ENCODE peak calls at places on chromosomes 3 and 15, in seven cellular contexts. One of them, this sample, is unnamed.

GRCh38 chr15:67784057-67784781 is 41.1 kb upstream of the SKOR1 start:
- DNase-seq in heart right ventricle: no peak
- DNase-seq in lower lobe of right lung: no peak
- DNase-seq in pancreas: no peak
- DNase-seq in GM20000: peak
- DNase-seq in BJ: no peak
- DNase-seq in natural killer cell: no peak
- DNase-seq in this sample: no peak

GRCh38 chr3:3110299-3110630 is at the start of gene IL5RA:
- DNase-seq in heart right ventricle: no peak
- DNase-seq in lower lobe of right lung: no peak
- DNase-seq in GM20000: no peak
- DNase-seq in natural killer cell: no peak
- DNase-seq in BJ: no peak
- DNase-seq in pancreas: no peak
- DNase-seq in this sample: no peak

GRCh38 chr3:34856081-34856480 is 783.2 kb upstream of the ARPP21 start:
- DNase-seq in heart right ventricle: no peak
- DNase-seq in lower lobe of right lung: no peak
- DNase-seq in natural killer cell: no peak
- DNase-seq in BJ: no peak
- DNase-seq in pancreas: no peak
- DNase-seq in GM20000: no peak
- DNase-seq in this sample: no peak

GRCh38 chr3:1235526-1236120 is 142.8 kb downstream of the CNTN6 start:
- DNase-seq in lower lobe of right lung: no peak
- DNase-seq in heart right ventricle: no peak
- DNase-seq in BJ: no peak
- DNase-seq in natural killer cell: no peak
- DNase-seq in GM20000: no peak
- DNase-seq in pancreas: no peak
- DNase-seq in this sample: no peak

GRCh38 chr15:68709826-68710225 is 110.9 kb downstream of the ANP32A start:
- DNase-seq in GM20000: no peak
- DNase-seq in BJ: no peak
- DNase-seq in natural killer cell: no peak
- DNase-seq in lower lobe of right lung: no peak
- DNase-seq in heart right ventricle: no peak
- DNase-seq in pancreas: no peak
- DNase-seq in this sample: no peak

GRCh38 chr3:195039180-195039843 is 231.6 kb downstream of the XXYLT1 start:
- DNase-seq in natural killer cell: no peak
- DNase-seq in pancreas: no peak
- DNase-seq in heart right ventricle: no peak
- DNase-seq in GM20000: no peak
- DNase-seq in BJ: no peak
- DNase-seq in lower lobe of right lung: no peak
- DNase-seq in this sample: no peak

GRCh38 chr3:153103406-153103945 is 58.5 kb upstream of the RAP2B start:
- DNase-seq in pancreas: no peak
- DNase-seq in natural killer cell: no peak
- DNase-seq in GM20000: no peak
- DNase-seq in lower lobe of right lung: no peak
- DNase-seq in BJ: no peak
- DNase-seq in heart right ventricle: no peak
- DNase-seq in this sample: no peak

GRCh38 chr15:77877869-77878577 is 199.5 kb downstream of the TBC1D2B start:
- DNase-seq in pancreas: no peak
- DNase-seq in GM20000: no peak
- DNase-seq in heart right ventricle: no peak
- DNase-seq in lower lobe of right lung: no peak
- DNase-seq in natural killer cell: no peak
- DNase-seq in BJ: no peak
- DNase-seq in this sample: no peak

GRCh38 chr3:138395865-138396751 is 38.3 kb upstream of the ESYT3 start:
- DNase-seq in pancreas: no peak
- DNase-seq in GM20000: no peak
- DNase-seq in heart right ventricle: peak
- DNase-seq in lower lobe of right lung: no peak
- DNase-seq in natural killer cell: no peak
- DNase-seq in BJ: no peak
- DNase-seq in this sample: no peak

GRCh38 chr3:8986741-8987672 is 23.7 kb upstream of the RAD18 start:
- DNase-seq in lower lobe of right lung: no peak
- DNase-seq in GM20000: no peak
- DNase-seq in pancreas: no peak
- DNase-seq in BJ: no peak
- DNase-seq in natural killer cell: no peak
- DNase-seq in heart right ventricle: no peak
- DNase-seq in this sample: no peak

GRCh38 chr3:69086133-69086722 is 1.5 kb downstream of the ARL6IP5 start:
- DNase-seq in pancreas: peak
- DNase-seq in GM20000: no peak
- DNase-seq in BJ: no peak
- DNase-seq in lower lobe of right lung: peak
- DNase-seq in natural killer cell: peak
- DNase-seq in heart right ventricle: peak
- DNase-seq in this sample: peak

GRCh38 chr3:66483006-66483928 is 17.6 kb downstream of the LRIG1 start:
- DNase-seq in BJ: no peak
- DNase-seq in natural killer cell: no peak
- DNase-seq in heart right ventricle: peak
- DNase-seq in GM20000: no peak
- DNase-seq in pancreas: peak
- DNase-seq in lower lobe of right lung: no peak
- DNase-seq in this sample: peak

DNA sequence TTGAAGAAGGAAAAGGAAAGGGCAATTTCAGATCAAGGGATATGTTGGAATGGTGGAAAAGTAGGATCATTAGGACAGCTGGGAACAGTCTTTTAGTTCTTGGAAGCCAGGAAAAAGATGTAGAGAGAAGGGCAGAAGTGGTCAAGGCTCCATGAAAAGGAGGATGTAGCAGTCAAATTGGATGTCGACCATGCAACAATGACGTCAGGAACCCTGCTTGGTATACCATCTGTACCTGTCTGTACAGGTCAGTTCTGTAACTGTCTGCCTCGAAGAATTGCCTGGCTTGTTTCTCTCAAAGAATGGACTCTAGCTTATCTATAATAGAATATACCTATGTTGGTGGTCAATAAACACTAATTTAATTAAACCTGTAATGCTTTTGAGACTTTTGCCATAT is 157.8 kb upstream of the SGO1 start:
- DNase-seq in BJ: no peak
- DNase-seq in pancreas: no peak
- DNase-seq in heart right ventricle: no peak
- DNase-seq in natural killer cell: no peak
- DNase-seq in GM20000: no peak
- DNase-seq in lower lobe of right lung: no peak
- DNase-seq in this sample: no peak
- TF ChIP-seq CTCF in BJ: no peak
- TF ChIP-seq CTCF in pancreas: no peak
- TF ChIP-seq CTCF in heart right ventricle: no peak
- TF ChIP-seq CTCF in natural killer cell: no peak
- TF ChIP-seq CTCF in GM20000: no peak
- TF ChIP-seq CTCF in lower lobe of right lung: no peak
- TF ChIP-seq CTCF in this sample: no peak

GRCh38 chr3:174355505-174355904 is 503.6 kb upstream of the NAALADL2 start:
- DNase-seq in natural killer cell: no peak
- DNase-seq in lower lobe of right lung: no peak
- DNase-seq in pancreas: no peak
- DNase-seq in GM20000: no peak
- DNase-seq in heart right ventricle: no peak
- DNase-seq in BJ: no peak
- DNase-seq in this sample: peak
- TF ChIP-seq CTCF in natural killer cell: no peak
- TF ChIP-seq CTCF in lower lobe of right lung: no peak
- TF ChIP-seq CTCF in pancreas: no peak
- TF ChIP-seq CTCF in GM20000: no peak
- TF ChIP-seq CTCF in heart right ventricle: peak
- TF ChIP-seq CTCF in BJ: no peak
- TF ChIP-seq CTCF in this sample: peak

GRCh38 chr3:53809764-53810400 is 36.3 kb downstream of the CHDH start:
- DNase-seq in BJ: no peak
- DNase-seq in natural killer cell: no peak
- DNase-seq in lower lobe of right lung: no peak
- DNase-seq in GM20000: no peak
- DNase-seq in heart right ventricle: no peak
- DNase-seq in pancreas: no peak
- DNase-seq in this sample: no peak

GRCh38 chr3:53811143-53811915 is 34.9 kb downstream of the CHDH start:
- DNase-seq in pancreas: no peak
- DNase-seq in heart right ventricle: no peak
- DNase-seq in natural killer cell: no peak
- DNase-seq in lower lobe of right lung: no peak
- DNase-seq in BJ: no peak
- DNase-seq in GM20000: no peak
- DNase-seq in this sample: no peak

GRCh38 chr3:53813229-53813628 is 33.0 kb downstream of the CHDH start:
- DNase-seq in heart right ventricle: no peak
- DNase-seq in pancreas: no peak
- DNase-seq in lower lobe of right lung: no peak
- DNase-seq in natural killer cell: no peak
- DNase-seq in GM20000: no peak
- DNase-seq in BJ: no peak
- DNase-seq in this sample: no peak

GRCh38 chr3:53813876-53814275 is 32.3 kb downstream of the CHDH start:
- DNase-seq in lower lobe of right lung: no peak
- DNase-seq in natural killer cell: no peak
- DNase-seq in pancreas: no peak
- DNase-seq in BJ: no peak
- DNase-seq in GM20000: no peak
- DNase-seq in heart right ventricle: no peak
- DNase-seq in this sample: no peak

DNA sequence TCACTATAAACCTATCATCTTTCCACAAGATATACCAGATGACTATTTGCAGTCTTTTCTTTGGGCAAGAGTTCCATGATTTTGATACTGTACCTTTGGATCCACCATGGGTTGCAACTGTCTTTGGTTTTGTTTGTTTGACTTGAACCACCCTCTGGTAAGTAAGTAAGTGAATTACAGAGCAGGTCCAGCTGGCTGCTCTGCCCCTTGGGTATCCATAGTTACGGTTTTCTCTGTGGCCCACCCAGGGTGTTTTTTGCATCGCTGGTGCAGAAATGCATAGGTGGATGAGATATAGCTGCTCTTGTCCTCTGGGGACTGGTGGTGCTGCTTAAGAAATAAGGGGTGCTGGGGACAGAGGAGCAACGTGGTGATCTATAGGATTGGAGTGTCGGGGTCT is 33.8 kb downstream of the CHDH start:
- DNase-seq in natural killer cell: no peak
- DNase-seq in lower lobe of right lung: no peak
- DNase-seq in BJ: no peak
- DNase-seq in pancreas: no peak
- DNase-seq in GM20000: no peak
- DNase-seq in heart right ventricle: no peak
- DNase-seq in this sample: no peak
- TF ChIP-seq CTCF in natural killer cell: no peak
- TF ChIP-seq CTCF in lower lobe of right lung: no peak
- TF ChIP-seq CTCF in BJ: no peak
- TF ChIP-seq CTCF in pancreas: no peak
- TF ChIP-seq CTCF in GM20000: no peak
- TF ChIP-seq CTCF in heart right ventricle: no peak
- TF ChIP-seq CTCF in this sample: no peak

DNA sequence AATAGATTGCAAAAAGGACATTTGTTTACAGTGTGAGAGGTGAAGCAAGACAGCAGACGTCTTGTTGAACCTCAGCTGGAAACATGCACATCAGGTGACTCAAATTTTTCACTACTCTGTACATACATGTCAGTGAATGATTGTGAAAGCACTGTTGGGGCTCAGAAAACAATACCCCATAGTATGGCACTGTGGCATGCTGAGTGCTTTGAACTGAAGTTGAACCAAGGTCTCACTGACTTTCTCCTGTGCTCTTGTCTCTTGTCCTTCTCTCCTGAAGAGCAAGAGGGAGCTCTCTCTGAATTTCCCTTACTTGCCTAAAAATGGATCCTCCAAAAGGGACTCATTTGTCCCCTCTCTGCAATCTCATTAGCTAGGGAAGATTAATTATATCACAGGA is 24.5 kb upstream of the NEDD4 start:
- DNase-seq in heart right ventricle: no peak
- DNase-seq in pancreas: no peak
- DNase-seq in BJ: no peak
- DNase-seq in natural killer cell: no peak
- DNase-seq in lower lobe of right lung: no peak
- DNase-seq in GM20000: no peak
- DNase-seq in this sample: no peak
- TF ChIP-seq CTCF in heart right ventricle: no peak
- TF ChIP-seq CTCF in pancreas: no peak
- TF ChIP-seq CTCF in BJ: peak
- TF ChIP-seq CTCF in natural killer cell: no peak
- TF ChIP-seq CTCF in lower lobe of right lung: no peak
- TF ChIP-seq CTCF in GM20000: no peak
- TF ChIP-seq CTCF in this sample: no peak